ENCODE peak calls at places on chromosomes 1 and 21, in four cellular contexts. One of them, this sample, is unnamed.

GRCh38 chr1:156083800-156084790 is 1.8 kb upstream of the MEX3A start:
- DNase-seq in progenitor cell of endocrine pancreas: no peak
- DNase-seq in iPS-NIHi11: no peak
- DNase-seq in T-helper 9 cell: no peak
- DNase-seq in this sample: no peak

GRCh38 chr21:38787461-38788274 is 18.1 kb upstream of the ETS2 start:
- DNase-seq in progenitor cell of endocrine pancreas: peak; percentile 64
- DNase-seq in iPS-NIHi11: peak; percentile 55
- DNase-seq in T-helper 9 cell: no peak
- DNase-seq in this sample: no peak

GRCh38 chr1:90411155-90411554 is 305.9 kb downstream of the BARHL2 start:
- DNase-seq in iPS-NIHi11: no peak
- DNase-seq in T-helper 9 cell: no peak
- DNase-seq in progenitor cell of endocrine pancreas: no peak
- DNase-seq in this sample: no peak

GRCh38 chr1:62333431-62333830 is 14.2 kb upstream of the KANK4 start:
- DNase-seq in progenitor cell of endocrine pancreas: no peak
- DNase-seq in T-helper 9 cell: no peak
- DNase-seq in iPS-NIHi11: no peak
- DNase-seq in this sample: no peak

GRCh38 chr21:44738621-44739020 is 27.2 kb upstream of the TSPEAR start:
- DNase-seq in iPS-NIHi11: no peak
- DNase-seq in T-helper 9 cell: no peak
- DNase-seq in progenitor cell of endocrine pancreas: no peak
- DNase-seq in this sample: no peak

GRCh38 chr1:33219886-33220661 is 36.2 kb upstream of the ZNF362 start:
- DNase-seq in T-helper 9 cell: no peak
- DNase-seq in iPS-NIHi11: peak; percentile 45
- DNase-seq in progenitor cell of endocrine pancreas: no peak
- DNase-seq in this sample: no peak

GRCh38 chr1:162035241-162035640 is 11.6 kb upstream of the OLFML2B start:
- DNase-seq in T-helper 9 cell: no peak
- DNase-seq in progenitor cell of endocrine pancreas: no peak
- DNase-seq in iPS-NIHi11: peak; percentile 29
- DNase-seq in this sample: no peak

GRCh38 chr1:60831780-60832179 is 250.6 kb upstream of the NFIA start:
- DNase-seq in progenitor cell of endocrine pancreas: no peak
- DNase-seq in T-helper 9 cell: no peak
- DNase-seq in iPS-NIHi11: no peak
- DNase-seq in this sample: no peak

GRCh38 chr1:239976130-239976968 is 115.3 kb upstream of the FMN2 start:
- DNase-seq in iPS-NIHi11: peak; percentile 75
- DNase-seq in T-helper 9 cell: peak; percentile 29
- DNase-seq in progenitor cell of endocrine pancreas: peak; percentile 32
- DNase-seq in this sample: peak; percentile 68

GRCh38 chr1:78047131-78047530 is 1.4 kb downstream of the GIPC2 start:
- DNase-seq in iPS-NIHi11: no peak
- DNase-seq in progenitor cell of endocrine pancreas: no peak
- DNase-seq in T-helper 9 cell: no peak
- DNase-seq in this sample: no peak

GRCh38 chr21:45138199-45139002 is 64.0 kb downstream of the ADARB1 start:
- DNase-seq in T-helper 9 cell: peak; percentile 77
- DNase-seq in progenitor cell of endocrine pancreas: peak; percentile 61
- DNase-seq in iPS-NIHi11: peak; percentile 84
- DNase-seq in this sample: peak; percentile 86

GRCh38 chr21:44982558-44983244 is 42.9 kb downstream of the SLX9 start:
- DNase-seq in T-helper 9 cell: no peak
- DNase-seq in iPS-NIHi11: no peak
- DNase-seq in progenitor cell of endocrine pancreas: no peak
- DNase-seq in this sample: no peak

GRCh38 chr1:185646202-185646683 is 87.9 kb upstream of the HMCN1 start:
- DNase-seq in progenitor cell of endocrine pancreas: no peak
- DNase-seq in T-helper 9 cell: no peak
- DNase-seq in iPS-NIHi11: peak; percentile 76
- DNase-seq in this sample: no peak

GRCh38 chr1:86703696-86704455 is 500 bp upstream of the SH3GLB1 start:
- DNase-seq in T-helper 9 cell: peak; percentile 29
- DNase-seq in progenitor cell of endocrine pancreas: no peak
- DNase-seq in iPS-NIHi11: peak; percentile 35
- DNase-seq in this sample: peak; percentile 35

GRCh38 chr1:10192263-10192662 is 18.1 kb upstream of the KIF1B start:
- DNase-seq in iPS-NIHi11: no peak
- DNase-seq in progenitor cell of endocrine pancreas: no peak
- DNase-seq in T-helper 9 cell: no peak
- DNase-seq in this sample: no peak

GRCh38 chr1:200245492-200245891 is 164.3 kb downstream of the ZNF281 start:
- DNase-seq in iPS-NIHi11: no peak
- DNase-seq in progenitor cell of endocrine pancreas: no peak
- DNase-seq in T-helper 9 cell: no peak
- DNase-seq in this sample: no peak

GRCh38 chr1:48730164-48730864 is 46.4 kb downstream of the BEND5 start:
- DNase-seq in iPS-NIHi11: no peak
- DNase-seq in progenitor cell of endocrine pancreas: no peak
- DNase-seq in T-helper 9 cell: no peak
- DNase-seq in this sample: no peak

GRCh38 chr1:47323475-47324105 is 9.6 kb upstream of the STIL start:
- DNase-seq in iPS-NIHi11: no peak
- DNase-seq in progenitor cell of endocrine pancreas: no peak
- DNase-seq in T-helper 9 cell: no peak
- DNase-seq in this sample: no peak

GRCh38 chr1:108082006-108082405 is 117.0 kb upstream of the VAV3 start:
- DNase-seq in iPS-NIHi11: no peak
- DNase-seq in T-helper 9 cell: no peak
- DNase-seq in progenitor cell of endocrine pancreas: no peak
- DNase-seq in this sample: no peak

GRCh38 chr1:230148194-230148581 is 81.2 kb downstream of the GALNT2 start:
- DNase-seq in T-helper 9 cell: no peak
- DNase-seq in iPS-NIHi11: no peak
- DNase-seq in progenitor cell of endocrine pancreas: no peak
- DNase-seq in this sample: no peak

GRCh38 chr1:234327577-234328164 is 45.6 kb upstream of the COA6 start:
- DNase-seq in T-helper 9 cell: no peak
- DNase-seq in progenitor cell of endocrine pancreas: no peak
- DNase-seq in iPS-NIHi11: no peak
- DNase-seq in this sample: no peak